ENCODE peak calls at places on chromosomes 13 and 19, in six cellular contexts. V is mucosa of descending colon; A is HuH-7; Q is hippocampal formation; I is HTR-8/SVneo; M is stimulated activated CD8-positive, alpha-beta memory T cell treated with anti-CD3 and anti-CD28 coated beads, Interleukin-4, amount 100 ng/mL, for 48 hours. W is an unnamed sample.

GRCh38 chr19:30402790-30403189 is 30.6 kb downstream of the ZNF536 start:
- DNase-seq in V (no peak), A (no peak), Q (no peak), I (no peak), M (no peak), W (no peak)

GRCh38 chr19:1938071-1938470 is 2.9 kb upstream of the CSNK1G2 start:
- DNase-seq in V (no peak), A (no peak), Q (no peak), I (no peak), M (no peak), W (no peak)

GRCh38 chr13:112062619-112063308 is 4.2 kb upstream of the SOX1 start:
- DNase-seq in V (no peak), A (no peak), Q (no peak), I (no peak), M (no peak), W (no peak)

GRCh38 chr13:77330009-77330471 is 3.1 kb upstream of the MYCBP2 start:
- DNase-seq in V (no peak), A (no peak), Q (no peak), I (no peak), M (no peak), W (no peak)

GRCh38 chr13:98910501-98910951 is 67.3 kb downstream of the DOCK9 start:
- DNase-seq in V (no peak), A (no peak), Q (no peak), I (peak; percentile 13), M (no peak), W (peak; percentile 62)

GRCh38 chr13:42337808-42338600 is 66.1 kb downstream of the AKAP11 start:
- DNase-seq in V (no peak), A (no peak), Q (no peak), I (no peak), M (no peak), W (no peak)

GRCh38 chr13:112879283-112879833 is 89.7 kb upstream of the MCF2L start:
- DNase-seq in V (peak; percentile 22), A (no peak), Q (no peak), I (no peak), M (no peak), W (no peak)

GRCh38 chr19:49662011-49662410 is 3.6 kb downstream of the IRF3 start:
- DNase-seq in V (no peak), A (no peak), Q (no peak), I (no peak), M (no peak), W (no peak)

GRCh38 chr13:63249411-63249810 is 1833.8 kb upstream of the PCDH20 start:
- DNase-seq in V (no peak), A (no peak), Q (no peak), I (no peak), M (no peak), W (no peak)

GRCh38 chr13:37385248-37385647 is 213.3 kb downstream of the POSTN start:
- DNase-seq in V (no peak), A (no peak), Q (no peak), I (no peak), M (no peak), W (no peak)

GRCh38 chr19:511101-511841 is 4.0 kb downstream of the TPGS1 start:
- DNase-seq in V (peak; percentile 92), A (no peak), Q (no peak), I (no peak), M (peak; percentile 84), W (peak; percentile 90)

GRCh38 chr13:59487883-59488282 is 675.8 kb downstream of the DIAPH3 start:
- DNase-seq in V (no peak), A (no peak), Q (no peak), I (no peak), M (no peak), W (no peak)

GRCh38 chr13:33766724-33767123 is 51.2 kb upstream of the RFC3 start:
- DNase-seq in V (no peak), A (no peak), Q (no peak), I (no peak), M (no peak), W (no peak)

GRCh38 chr19:55616395-55616875 is 7.9 kb downstream of the ZNF784 start:
- DNase-seq in V (no peak), A (no peak), Q (no peak), I (no peak), M (no peak), W (no peak)

W was measured in activated CD8-positive, alpha-beta T cell treated with anti-CD3 and anti-CD28 coated beads for 36 hours.